ENCODE peak calls at places on chromosomes 2 and 18, in four cellular contexts. One of them, this sample, is unnamed.

GRCh38 chr2:207334631-207335371 is 169.1 kb upstream of the KLF7 start:
- DNase-seq in WTC11: peak
- DNase-seq in HepG2: no peak
- DNase-seq in K562: no peak
- DNase-seq in this sample: no peak

GRCh38 chr18:31205273-31205672 is 42.6 kb upstream of the DSC1 start:
- DNase-seq in WTC11: no peak
- DNase-seq in K562: no peak
- DNase-seq in HepG2: peak
- DNase-seq in this sample: no peak

GRCh38 chr2:235611756-235612155 is 117.9 kb downstream of the AGAP1 start:
- DNase-seq in HepG2: no peak
- DNase-seq in K562: no peak
- DNase-seq in WTC11: no peak
- DNase-seq in this sample: no peak

GRCh38 chr2:36359006-36359580 is 3.5 kb downstream of the CRIM1 start:
- DNase-seq in WTC11: no peak
- DNase-seq in HepG2: no peak
- DNase-seq in K562: no peak
- DNase-seq in this sample: no peak

GRCh38 chr2:15159751-15160177 is 401.4 kb downstream of the NBAS start:
- DNase-seq in WTC11: no peak
- DNase-seq in K562: peak
- DNase-seq in HepG2: peak
- DNase-seq in this sample: peak

GRCh38 chr2:192544371-192544955 is 349.7 kb upstream of the TMEFF2 start:
- DNase-seq in K562: no peak
- DNase-seq in HepG2: no peak
- DNase-seq in WTC11: no peak
- DNase-seq in this sample: no peak

GRCh38 chr18:11946756-11947155 is 34.6 kb upstream of the IMPA2 start:
- DNase-seq in K562: no peak
- DNase-seq in HepG2: no peak
- DNase-seq in WTC11: no peak
- DNase-seq in this sample: no peak

GRCh38 chr2:9423922-9424272 is 443 bp downstream of the CPSF3 start:
- DNase-seq in HepG2: peak
- DNase-seq in WTC11: no peak
- DNase-seq in K562: no peak
- DNase-seq in this sample: no peak

GRCh38 chr2:45466045-45466444 is 145.0 kb downstream of the SRBD1 start:
- DNase-seq in K562: no peak
- DNase-seq in WTC11: no peak
- DNase-seq in HepG2: no peak
- DNase-seq in this sample: no peak

GRCh38 chr2:219483451-219484342 is 15.0 kb upstream of the GMPPA start:
- DNase-seq in K562: no peak
- DNase-seq in WTC11: no peak
- DNase-seq in HepG2: no peak
- DNase-seq in this sample: no peak

GRCh38 chr18:5317186-5317585 is 21.7 kb upstream of the ZBTB14 start:
- DNase-seq in K562: no peak
- DNase-seq in WTC11: no peak
- DNase-seq in HepG2: no peak
- DNase-seq in this sample: no peak

GRCh38 chr18:79245517-79246001 is 150.2 kb upstream of the NFATC1 start:
- DNase-seq in K562: no peak
- DNase-seq in HepG2: no peak
- DNase-seq in WTC11: no peak
- DNase-seq in this sample: no peak
- TF ChIP-seq ELF4 in K562: no peak
- TF ChIP-seq ELF4 in HepG2: no peak
- TF ChIP-seq ELF4 in WTC11: no peak
- TF ChIP-seq ELF4 in this sample: no peak

GRCh38 chr2:216071452-216071851 is 10.2 kb downstream of the PECR start:
- DNase-seq in HepG2: peak
- DNase-seq in WTC11: no peak
- DNase-seq in K562: no peak
- DNase-seq in this sample: no peak
- TF ChIP-seq ELF4 in HepG2: no peak
- TF ChIP-seq ELF4 in WTC11: no peak
- TF ChIP-seq ELF4 in K562: no peak
- TF ChIP-seq ELF4 in this sample: no peak

GRCh38 chr2:12110074-12110473 is 363.6 kb downstream of the LPIN1 start:
- DNase-seq in K562: no peak
- DNase-seq in HepG2: no peak
- DNase-seq in WTC11: no peak
- DNase-seq in this sample: no peak

GRCh38 chr2:12107849-12108420 is 361.5 kb downstream of the LPIN1 start:
- DNase-seq in WTC11: no peak
- DNase-seq in HepG2: no peak
- DNase-seq in K562: no peak
- DNase-seq in this sample: no peak

GRCh38 chr2:12109363-12110017 is 363.1 kb downstream of the LPIN1 start:
- DNase-seq in WTC11: no peak
- DNase-seq in HepG2: peak
- DNase-seq in K562: no peak
- DNase-seq in this sample: no peak

GRCh38 chr2:12105180-12105579 is 358.7 kb downstream of the LPIN1 start:
- DNase-seq in HepG2: no peak
- DNase-seq in K562: no peak
- DNase-seq in WTC11: no peak
- DNase-seq in this sample: no peak

GRCh38 chr2:12106440-12107080 is 360.1 kb downstream of the LPIN1 start:
- DNase-seq in WTC11: no peak
- DNase-seq in HepG2: no peak
- DNase-seq in K562: peak
- DNase-seq in this sample: no peak
- TF ChIP-seq ELF4 in WTC11: no peak
- TF ChIP-seq ELF4 in HepG2: no peak
- TF ChIP-seq ELF4 in K562: no peak
- TF ChIP-seq ELF4 in this sample: no peak

DNA sequence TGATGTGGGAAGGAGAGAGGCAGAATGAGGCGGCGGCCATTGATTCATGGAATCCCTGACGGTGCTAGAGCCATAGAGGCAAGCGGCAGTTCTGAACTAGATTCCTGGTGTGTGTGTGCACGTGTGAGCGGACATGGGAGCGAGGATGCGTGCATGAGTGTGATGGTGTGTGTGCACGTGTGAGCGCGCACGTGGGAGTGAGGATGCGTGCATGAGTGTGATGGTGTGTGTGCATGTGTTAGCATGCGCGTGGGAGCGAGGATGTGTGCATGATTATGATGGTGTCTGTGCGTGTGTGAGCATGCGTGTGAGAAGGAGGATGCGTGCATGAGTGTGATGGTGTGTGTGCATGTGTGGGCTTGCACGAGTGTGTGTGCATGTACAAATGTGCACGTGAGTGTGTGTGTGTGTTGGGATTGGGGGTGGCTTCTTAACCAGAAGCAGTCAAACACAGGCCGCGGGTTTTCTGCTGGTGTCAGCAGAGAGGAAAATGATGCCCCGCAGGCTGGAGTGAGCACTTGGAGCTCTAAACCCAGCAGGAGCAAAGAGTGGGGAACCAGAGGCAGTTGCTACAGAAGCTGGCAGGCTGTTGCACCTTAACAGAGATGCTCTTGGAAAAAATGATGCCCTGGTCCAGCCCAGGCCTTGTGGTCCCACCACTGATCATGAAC is 29.5 kb downstream of the DIPK1C start:
- DNase-seq in HepG2: no peak
- DNase-seq in K562: no peak
- DNase-seq in WTC11: no peak
- DNase-seq in this sample: no peak
- TF ChIP-seq ELF4 in HepG2: no peak
- TF ChIP-seq ELF4 in K562: no peak
- TF ChIP-seq ELF4 in WTC11: no peak
- TF ChIP-seq ELF4 in this sample: no peak

DNA sequence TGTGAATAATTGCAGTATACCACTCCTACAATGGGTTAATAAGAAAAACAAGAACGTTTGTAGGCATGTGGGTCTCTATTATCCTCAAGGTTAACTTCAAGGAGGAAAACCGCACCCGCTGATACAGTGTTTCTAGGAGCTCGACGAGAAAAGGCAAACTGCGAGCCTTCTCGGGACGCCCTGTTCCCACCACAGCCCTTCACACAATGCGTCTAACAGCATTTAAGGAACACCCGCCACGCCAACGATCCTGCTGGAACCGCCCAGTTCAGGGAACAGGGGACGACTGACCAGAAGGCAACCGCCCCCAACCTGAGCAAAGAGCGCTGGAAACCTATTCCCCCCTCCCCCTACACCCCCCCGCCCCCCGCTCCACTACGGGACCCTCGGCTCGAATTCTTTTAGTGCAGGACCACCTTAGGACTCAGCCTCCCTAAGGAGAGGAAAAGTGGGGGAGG is 710 bp upstream of the TMSB10 start:
- DNase-seq in WTC11: peak
- DNase-seq in HepG2: no peak
- DNase-seq in K562: peak
- DNase-seq in this sample: peak
- TF ChIP-seq ELF4 in WTC11: no peak
- TF ChIP-seq ELF4 in HepG2: no peak
- TF ChIP-seq ELF4 in K562: no peak
- TF ChIP-seq ELF4 in this sample: no peak

DNA sequence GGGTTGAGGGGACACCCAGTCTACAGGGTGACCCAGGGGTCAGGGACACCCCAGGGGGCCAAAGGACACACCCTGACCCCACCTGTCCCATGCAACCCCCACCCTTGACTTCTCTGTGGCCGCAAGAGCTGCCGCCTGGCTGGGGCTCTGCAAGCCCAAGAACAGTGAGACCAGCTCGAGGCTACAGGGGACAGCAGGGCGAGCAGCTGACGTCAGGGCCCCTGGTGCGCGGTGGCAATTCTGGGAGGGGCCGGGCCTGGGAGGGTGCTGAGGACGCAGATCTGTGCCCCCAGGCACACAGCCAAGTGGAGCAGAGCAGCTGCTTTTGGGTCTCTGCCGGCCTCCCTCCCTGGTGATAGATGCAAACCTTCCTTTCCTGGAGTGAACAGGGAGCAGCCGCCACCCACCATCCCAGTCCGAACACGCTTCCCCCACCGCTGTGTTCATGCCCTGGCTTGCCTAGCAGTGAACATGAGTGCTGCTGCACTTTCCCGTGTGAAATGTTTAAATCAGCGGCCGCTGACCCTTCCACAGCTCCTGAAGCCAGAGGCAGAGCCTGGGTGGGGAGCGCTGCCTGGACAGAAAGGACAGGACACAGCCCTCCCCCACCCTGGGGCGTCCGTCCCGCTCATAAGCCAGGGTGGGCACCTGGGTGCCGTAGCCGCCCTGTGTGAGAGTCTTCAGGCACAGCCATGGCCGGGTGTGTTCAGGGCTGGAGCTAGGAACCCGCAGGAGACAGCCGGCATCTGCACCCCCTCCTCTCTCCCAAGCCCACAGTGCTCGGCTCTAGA is 46.9 kb downstream of the SLC66A2 start:
- DNase-seq in WTC11: no peak
- DNase-seq in HepG2: no peak
- DNase-seq in K562: no peak
- DNase-seq in this sample: no peak
- TF ChIP-seq ELF4 in WTC11: no peak
- TF ChIP-seq ELF4 in HepG2: no peak
- TF ChIP-seq ELF4 in K562: no peak
- TF ChIP-seq ELF4 in this sample: no peak

This sample was measured in HEK293T.